ENCODE peak calls at places on chromosomes 13 and 19, in seven cellular contexts. Q, R, L, P, X, D and I are unnamed samples.

GRCh38 chr19:5103061-5103701 is 134.3 kb downstream of the KDM4B start:
- DNase-seq in Q (peak), R (no peak), L (no peak), P (peak), X (peak), D (peak), I (no peak)

GRCh38 chr19:681029-681626 is 4.9 kb downstream of the FSTL3 start:
- DNase-seq in Q (peak), R (no peak), L (peak), P (no peak), X (peak), D (no peak), I (peak)

GRCh38 chr13:35475131-35475959 is 1.1 kb downstream of the MAB21L1 start:
- DNase-seq in Q (peak), R (peak), L (no peak), P (peak), X (peak), D (peak), I (no peak)

GRCh38 chr19:38093587-38093986 is 130.4 kb downstream of the DPF1 start:
- DNase-seq in Q (no peak), R (no peak), L (no peak), P (no peak), X (peak), D (no peak), I (no peak)

GRCh38 chr13:29718694-29719093 is 123.2 kb upstream of the SLC7A1 start:
- DNase-seq in Q (no peak), R (no peak), L (no peak), P (no peak), X (no peak), D (no peak), I (no peak)

GRCh38 chr19:6800991-6801396 is 28.5 kb downstream of the VAV1 start:
- DNase-seq in Q (no peak), R (peak), L (peak), P (peak), X (no peak), D (peak), I (peak)

GRCh38 chr13:41548870-41549269 is 91.5 kb downstream of the RGCC start:
- DNase-seq in Q (no peak), R (no peak), L (no peak), P (no peak), X (no peak), D (no peak), I (no peak)

GRCh38 chr13:54241719-54242118 is 1213.1 kb downstream of the OLFM4 start:
- DNase-seq in Q (no peak), R (no peak), L (no peak), P (no peak), X (no peak), D (no peak), I (no peak)

GRCh38 chr13:79581870-79582315 is 100.9 kb downstream of the NDFIP2 start:
- DNase-seq in Q (no peak), R (peak), L (no peak), P (peak), X (peak), D (peak), I (no peak)

GRCh38 chr19:42370667-42371066 is 19.4 kb downstream of the CNFN start:
- DNase-seq in Q (no peak), R (peak), L (no peak), P (no peak), X (no peak), D (no peak), I (no peak)

GRCh38 chr13:106385669-106386068 is 149.8 kb downstream of the EFNB2 start:
- DNase-seq in Q (no peak), R (no peak), L (no peak), P (no peak), X (no peak), D (no peak), I (no peak)

GRCh38 chr13:77544365-77544764 is 8.9 kb downstream of the SCEL start:
- DNase-seq in Q (peak), R (no peak), L (no peak), P (no peak), X (peak), D (peak), I (peak)

GRCh38 chr13:110731072-110731471 is 17.6 kb downstream of the ING1 start:
- DNase-seq in Q (no peak), R (no peak), L (no peak), P (no peak), X (no peak), D (no peak), I (no peak)

GRCh38 chr13:100315522-100315921 is 226.6 kb downstream of the PCCA start:
- DNase-seq in Q (no peak), R (no peak), L (no peak), P (no peak), X (no peak), D (no peak), I (peak)

GRCh38 chr13:51453959-51454703 is 1.3 kb upstream of the INTS6 start:
- DNase-seq in Q (no peak), R (peak), L (no peak), P (peak), X (peak), D (peak), I (peak)

GRCh38 chr13:52849727-52850395 is 1.4 kb upstream of the PCDH8 start:
- DNase-seq in Q (no peak), R (peak), L (no peak), P (no peak), X (no peak), D (no peak), I (no peak)

GRCh38 chr13:46173656-46174055 is 8.3 kb downstream of the LCP1 start:
- DNase-seq in Q (no peak), R (no peak), L (no peak), P (no peak), X (no peak), D (no peak), I (no peak)

GRCh38 chr19:5205388-5205787 is 135.2 kb downstream of the PTPRS start:
- DNase-seq in Q (no peak), R (no peak), L (no peak), P (no peak), X (no peak), D (no peak), I (no peak)

GRCh38 chr19:36244066-36244465 is 29.2 kb downstream of the ZNF146 start:
- DNase-seq in Q (no peak), R (peak), L (no peak), P (no peak), X (no peak), D (no peak), I (no peak)

GRCh38 chr19:15284896-15285295 is 47.4 kb downstream of the BRD4 start:
- DNase-seq in Q (no peak), R (no peak), L (no peak), P (no peak), X (no peak), D (no peak), I (no peak)

GRCh38 chr13:28754698-28755545 is 36.2 kb upstream of the SLC46A3 start:
- DNase-seq in Q (no peak), R (peak), L (peak), P (peak), X (peak), D (peak), I (peak)

GRCh38 chr13:35630551-35631275 is 154.2 kb upstream of the MAB21L1 start:
- DNase-seq in Q (no peak), R (peak), L (peak), P (peak), X (peak), D (peak), I (peak)

GRCh38 chr19:10010247-10010691 is at the start of gene COL5A3:
- DNase-seq in Q (peak), R (no peak), L (no peak), P (peak), X (peak), D (peak), I (no peak)
- H3K4me3 ChIP-seq in Q (no peak), R (no peak), L (no peak), P (peak), X (peak), D (peak), I (no peak)

DNA sequence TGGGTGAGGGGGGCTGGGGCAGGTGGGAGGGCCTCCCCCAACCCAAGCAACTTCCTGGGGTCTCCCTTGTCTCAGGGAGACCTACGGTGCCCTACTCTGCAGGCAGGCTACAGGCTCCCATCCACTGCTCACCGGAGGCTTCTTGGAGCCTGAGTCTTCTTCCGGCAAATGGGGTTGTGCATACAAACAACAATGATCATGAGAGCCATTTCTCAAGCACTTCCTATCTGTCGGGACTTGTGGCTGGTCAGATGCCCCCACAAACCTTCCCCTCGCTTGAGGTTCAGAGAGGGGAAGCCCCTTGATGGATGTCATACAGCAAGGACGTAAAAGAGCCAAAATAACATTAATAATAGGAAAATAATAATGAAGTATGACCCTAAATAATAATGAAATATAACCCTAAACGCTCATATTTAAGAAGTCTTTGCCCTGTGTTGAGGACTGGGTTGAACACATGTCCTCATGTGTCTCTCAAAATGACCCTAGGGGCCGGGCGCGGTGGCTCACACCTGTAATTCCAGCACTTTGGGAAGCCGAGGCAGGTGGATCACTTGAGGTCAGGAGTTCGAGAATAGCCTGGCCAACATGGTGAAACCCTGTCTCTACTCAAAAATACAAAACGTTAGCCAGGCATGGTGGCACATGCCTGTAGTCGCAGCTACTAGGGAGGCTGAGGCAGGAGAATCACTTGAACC is 727 bp downstream of the CD37 start:
- DNase-seq in Q (peak), R (no peak), L (no peak), P (no peak), X (no peak), D (no peak), I (no peak)
- H3K4me3 ChIP-seq in Q (no peak), R (no peak), L (no peak), P (no peak), X (peak), D (no peak), I (no peak)

GRCh38 chr13:26558074-26558805 is 757 bp downstream of the WASF3 start:
- DNase-seq in Q (peak), R (peak), L (no peak), P (peak), X (no peak), D (peak), I (no peak)
- H3K4me3 ChIP-seq in Q (peak), R (peak), L (peak), P (peak), X (peak), D (peak), I (peak)

DNA sequence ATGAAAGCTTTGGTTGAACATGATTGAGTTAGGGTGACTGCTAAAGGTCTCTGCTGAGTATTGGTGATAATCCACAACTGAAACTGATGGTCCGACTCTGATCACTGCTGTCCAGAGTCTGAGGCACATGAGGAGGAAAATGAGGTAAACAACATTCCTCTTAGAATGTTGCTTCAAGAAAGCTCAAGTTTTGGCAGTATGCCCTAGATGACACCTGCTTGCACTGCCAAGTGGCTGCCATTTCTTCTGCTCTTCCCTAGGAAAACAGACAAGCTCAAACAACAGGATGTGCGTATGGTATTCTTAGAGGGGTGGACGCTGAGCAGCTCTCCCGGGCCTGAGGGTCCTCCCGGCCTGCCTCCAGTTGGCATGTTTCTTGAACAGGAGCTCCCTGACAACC is 15.2 kb upstream of the MTIF3 start:
- DNase-seq in Q (no peak), R (no peak), L (no peak), P (no peak), X (no peak), D (no peak), I (no peak)
- H3K4me3 ChIP-seq in Q (no peak), R (no peak), L (no peak), P (no peak), X (no peak), D (no peak), I (no peak)